ENCODE peak calls at places on chromosomes 1 and 21, in seven cellular contexts. O, D, Y, G, H, M and F are unnamed samples.

GRCh38 chr1:100009458-100009857 is 39.7 kb downstream of the SLC35A3 start:
- DNase-seq in O (no peak), D (no peak), Y (no peak), G (no peak), H (no peak), M (no peak), F (no peak)

GRCh38 chr1:67280696-67281095 is 27.0 kb upstream of the IL12RB2 start:
- DNase-seq in O (no peak), D (no peak), Y (no peak), G (no peak), H (no peak), M (no peak), F (no peak)

GRCh38 chr1:43668956-43669355 is 19.0 kb downstream of the KDM4A start:
- DNase-seq in O (no peak), D (no peak), Y (no peak), G (no peak), H (no peak), M (no peak), F (no peak)

GRCh38 chr1:8351693-8352470 is 34.0 kb downstream of the SLC45A1 start:
- DNase-seq in O (peak), D (peak), Y (no peak), G (no peak), H (no peak), M (no peak), F (no peak)

GRCh38 chr1:80047791-80048190 is 1041.3 kb upstream of the ADGRL4 start:
- DNase-seq in O (no peak), D (no peak), Y (no peak), G (no peak), H (no peak), M (no peak), F (no peak)

GRCh38 chr1:205329719-205330118 is 8.2 kb upstream of the NUAK2 start:
- DNase-seq in O (no peak), D (no peak), Y (no peak), G (no peak), H (no peak), M (no peak), F (no peak)

GRCh38 chr1:24641646-24642151 is 1.4 kb upstream of the SRRM1 start:
- DNase-seq in O (peak), D (peak), Y (no peak), G (no peak), H (no peak), M (peak), F (no peak)

GRCh38 chr1:184390889-184391288 is 4.1 kb downstream of the C1orf21 start:
- DNase-seq in O (no peak), D (no peak), Y (no peak), G (no peak), H (no peak), M (no peak), F (no peak)

GRCh38 chr1:77085109-77085508 is 134.1 kb downstream of the PIGK start:
- DNase-seq in O (no peak), D (no peak), Y (no peak), G (no peak), H (no peak), M (no peak), F (no peak)

GRCh38 chr21:31920275-31920674 is 47.5 kb downstream of the HUNK start:
- DNase-seq in O (no peak), D (no peak), Y (no peak), G (no peak), H (no peak), M (no peak), F (no peak)

GRCh38 chr1:156422602-156423091 is 53.6 kb downstream of the RHBG start:
- DNase-seq in O (peak), D (no peak), Y (no peak), G (no peak), H (no peak), M (no peak), F (no peak)

GRCh38 chr1:224175615-224176014 is 7.4 kb upstream of the DEGS1 start:
- DNase-seq in O (peak), D (peak), Y (no peak), G (no peak), H (peak), M (no peak), F (no peak)

GRCh38 chr1:68313736-68314594 is 81.6 kb upstream of the WLS start:
- DNase-seq in O (no peak), D (no peak), Y (no peak), G (peak), H (no peak), M (no peak), F (no peak)

GRCh38 chr1:58764294-58764978 is 19.4 kb downstream of the JUN start:
- DNase-seq in O (no peak), D (no peak), Y (no peak), G (no peak), H (no peak), M (no peak), F (no peak)

GRCh38 chr1:36425791-36426190 is 24.5 kb downstream of the OSCP1 start:
- DNase-seq in O (no peak), D (no peak), Y (no peak), G (no peak), H (no peak), M (no peak), F (no peak)

GRCh38 chr1:154213274-154213673 is 7.1 kb upstream of the CFAP141 start:
- DNase-seq in O (no peak), D (no peak), Y (no peak), G (no peak), H (no peak), M (no peak), F (no peak)

GRCh38 chr1:247721222-247721621 is 4.8 kb upstream of the OR6F1 start:
- DNase-seq in O (no peak), D (no peak), Y (no peak), G (no peak), H (no peak), M (no peak), F (no peak)

GRCh38 chr1:116806245-116806644 is 52.0 kb downstream of the CD2 start:
- DNase-seq in O (no peak), D (peak), Y (no peak), G (no peak), H (no peak), M (no peak), F (no peak)

GRCh38 chr1:119006406-119007279 is 18.5 kb upstream of the TBX15 start:
- DNase-seq in O (peak), D (no peak), Y (no peak), G (no peak), H (no peak), M (no peak), F (no peak)

GRCh38 chr21:46355161-46356004 is 31.4 kb downstream of the PCNT start:
- DNase-seq in O (no peak), D (no peak), Y (no peak), G (no peak), H (no peak), M (peak), F (no peak)

GRCh38 chr1:209222826-209223225 is 360.7 kb upstream of the CAMK1G start:
- DNase-seq in O (no peak), D (no peak), Y (no peak), G (no peak), H (no peak), M (no peak), F (no peak)

GRCh38 chr1:42692461-42692860 is 10.2 kb downstream of the YBX1 start:
- DNase-seq in O (peak), D (no peak), Y (no peak), G (no peak), H (no peak), M (no peak), F (no peak)

GRCh38 chr21:42733037-42733632 is 79.7 kb downstream of the PDE9A start:
- DNase-seq in O (no peak), D (no peak), Y (no peak), G (no peak), H (no peak), M (no peak), F (no peak)

GRCh38 chr21:17949395-17949794 is 130.2 kb upstream of the C21orf91 start:
- DNase-seq in O (no peak), D (no peak), Y (no peak), G (no peak), H (no peak), M (no peak), F (no peak)

GRCh38 chr1:183734600-183735036 is 70.3 kb upstream of the RGL1 start:
- DNase-seq in O (peak), D (no peak), Y (no peak), G (no peak), H (peak), M (no peak), F (peak)

GRCh38 chr1:116290085-116290670 is 82.9 kb upstream of the ATP1A1 start:
- DNase-seq in O (no peak), D (no peak), Y (no peak), G (no peak), H (no peak), M (no peak), F (no peak)

GRCh38 chr1:158049867-158050266 is 56.4 kb downstream of the KIRREL1 start:
- DNase-seq in O (no peak), D (no peak), Y (no peak), G (no peak), H (no peak), M (no peak), F (no peak)

GRCh38 chr1:114723457-114723856 is 6.9 kb upstream of the NRAS start:
- DNase-seq in O (no peak), D (no peak), Y (no peak), G (no peak), H (no peak), M (no peak), F (no peak)

GRCh38 chr1:91736999-91737615 is 148.8 kb downstream of the TGFBR3 start:
- DNase-seq in O (peak), D (no peak), Y (no peak), G (no peak), H (no peak), M (no peak), F (no peak)